ENCODE peak calls at places on chromosomes 1 and 21, in ten cellular contexts. One of them, this sample, is unnamed.

GRCh38 chr1:26360051-26360806 is 6.3 kb upstream of the CRYBG2 start:
- DNase-seq in HT1080: no peak
- DNase-seq in GM23248: no peak
- DNase-seq in NCI-H2107: no peak
- DNase-seq in activated CD8-positive, alpha-beta memory T cell treated with anti-CD3 and anti-CD28 coated beads for 24 hours: peak
- DNase-seq in uterus: no peak
- DNase-seq in NCI-H187 treated with DMSO at 0.1 percent for 48 hours: no peak
- DNase-seq in RCC 7860: no peak
- DNase-seq in memory B cell: peak
- DNase-seq in HuH-7: no peak
- DNase-seq in this sample: no peak

GRCh38 chr1:6632588-6633514 is 8.2 kb downstream of the THAP3 start:
- DNase-seq in HT1080: no peak
- DNase-seq in GM23248: no peak
- DNase-seq in NCI-H2107: no peak
- DNase-seq in activated CD8-positive, alpha-beta memory T cell treated with anti-CD3 and anti-CD28 coated beads for 24 hours: no peak
- DNase-seq in uterus: no peak
- DNase-seq in NCI-H187 treated with DMSO at 0.1 percent for 48 hours: no peak
- DNase-seq in RCC 7860: no peak
- DNase-seq in memory B cell: no peak
- DNase-seq in HuH-7: no peak
- DNase-seq in this sample: no peak

GRCh38 chr21:44626262-44626661 is 631 bp upstream of the KRTAP10-9 start:
- DNase-seq in HT1080: no peak
- DNase-seq in GM23248: no peak
- DNase-seq in NCI-H2107: no peak
- DNase-seq in activated CD8-positive, alpha-beta memory T cell treated with anti-CD3 and anti-CD28 coated beads for 24 hours: no peak
- DNase-seq in uterus: no peak
- DNase-seq in NCI-H187 treated with DMSO at 0.1 percent for 48 hours: no peak
- DNase-seq in RCC 7860: no peak
- DNase-seq in memory B cell: no peak
- DNase-seq in HuH-7: no peak
- DNase-seq in this sample: no peak

GRCh38 chr1:58739851-58740466 is 40.1 kb upstream of the MYSM1 start:
- DNase-seq in HT1080: peak
- DNase-seq in GM23248: peak
- DNase-seq in NCI-H2107: peak
- DNase-seq in activated CD8-positive, alpha-beta memory T cell treated with anti-CD3 and anti-CD28 coated beads for 24 hours: no peak
- DNase-seq in uterus: no peak
- DNase-seq in NCI-H187 treated with DMSO at 0.1 percent for 48 hours: peak
- DNase-seq in RCC 7860: peak
- DNase-seq in memory B cell: peak
- DNase-seq in HuH-7: peak
- DNase-seq in this sample: peak

GRCh38 chr21:44455524-44456206 is 355 bp downstream of the LRRC3 start:
- DNase-seq in HT1080: no peak
- DNase-seq in GM23248: peak
- DNase-seq in NCI-H2107: no peak
- DNase-seq in activated CD8-positive, alpha-beta memory T cell treated with anti-CD3 and anti-CD28 coated beads for 24 hours: peak
- DNase-seq in uterus: no peak
- DNase-seq in NCI-H187 treated with DMSO at 0.1 percent for 48 hours: no peak
- DNase-seq in RCC 7860: no peak
- DNase-seq in memory B cell: peak
- DNase-seq in HuH-7: peak
- DNase-seq in this sample: no peak

GRCh38 chr1:204529371-204529895 is 13.2 kb downstream of the MDM4 start:
- DNase-seq in HT1080: no peak
- DNase-seq in GM23248: no peak
- DNase-seq in NCI-H2107: no peak
- DNase-seq in activated CD8-positive, alpha-beta memory T cell treated with anti-CD3 and anti-CD28 coated beads for 24 hours: no peak
- DNase-seq in uterus: no peak
- DNase-seq in NCI-H187 treated with DMSO at 0.1 percent for 48 hours: no peak
- DNase-seq in RCC 7860: no peak
- DNase-seq in memory B cell: no peak
- DNase-seq in HuH-7: no peak
- DNase-seq in this sample: no peak

GRCh38 chr1:100955322-100955721 is 59.4 kb downstream of the SLC30A7 start:
- DNase-seq in HT1080: peak
- DNase-seq in GM23248: peak
- DNase-seq in NCI-H2107: no peak
- DNase-seq in activated CD8-positive, alpha-beta memory T cell treated with anti-CD3 and anti-CD28 coated beads for 24 hours: no peak
- DNase-seq in uterus: no peak
- DNase-seq in NCI-H187 treated with DMSO at 0.1 percent for 48 hours: no peak
- DNase-seq in RCC 7860: no peak
- DNase-seq in memory B cell: no peak
- DNase-seq in HuH-7: no peak
- DNase-seq in this sample: peak

GRCh38 chr1:174407705-174408104 is 40.1 kb upstream of the GPR52 start:
- DNase-seq in HT1080: no peak
- DNase-seq in GM23248: peak
- DNase-seq in NCI-H2107: no peak
- DNase-seq in activated CD8-positive, alpha-beta memory T cell treated with anti-CD3 and anti-CD28 coated beads for 24 hours: no peak
- DNase-seq in uterus: no peak
- DNase-seq in NCI-H187 treated with DMSO at 0.1 percent for 48 hours: no peak
- DNase-seq in RCC 7860: no peak
- DNase-seq in memory B cell: no peak
- DNase-seq in HuH-7: no peak
- DNase-seq in this sample: no peak

GRCh38 chr1:94927405-94928175 is 680 bp upstream of the CNN3 start:
- DNase-seq in HT1080: peak
- DNase-seq in GM23248: peak
- DNase-seq in NCI-H2107: peak
- DNase-seq in activated CD8-positive, alpha-beta memory T cell treated with anti-CD3 and anti-CD28 coated beads for 24 hours: no peak
- DNase-seq in uterus: no peak
- DNase-seq in NCI-H187 treated with DMSO at 0.1 percent for 48 hours: no peak
- DNase-seq in RCC 7860: no peak
- DNase-seq in memory B cell: peak
- DNase-seq in HuH-7: no peak
- DNase-seq in this sample: peak

GRCh38 chr1:94061513-94062443 is 59.2 kb downstream of the ABCA4 start:
- DNase-seq in HT1080: peak
- DNase-seq in GM23248: peak
- DNase-seq in NCI-H2107: no peak
- DNase-seq in activated CD8-positive, alpha-beta memory T cell treated with anti-CD3 and anti-CD28 coated beads for 24 hours: peak
- DNase-seq in uterus: peak
- DNase-seq in NCI-H187 treated with DMSO at 0.1 percent for 48 hours: peak
- DNase-seq in RCC 7860: peak
- DNase-seq in memory B cell: no peak
- DNase-seq in HuH-7: peak
- DNase-seq in this sample: peak

GRCh38 chr1:204419064-204419403 is 7.4 kb upstream of the PPP1R15B start:
- DNase-seq in HT1080: peak
- DNase-seq in GM23248: peak
- DNase-seq in NCI-H2107: no peak
- DNase-seq in activated CD8-positive, alpha-beta memory T cell treated with anti-CD3 and anti-CD28 coated beads for 24 hours: peak
- DNase-seq in uterus: no peak
- DNase-seq in NCI-H187 treated with DMSO at 0.1 percent for 48 hours: no peak
- DNase-seq in RCC 7860: peak
- DNase-seq in memory B cell: no peak
- DNase-seq in HuH-7: no peak
- DNase-seq in this sample: no peak